ENCODE peak calls at places on chromosome 5, in four cellular contexts. I is H1, K is K562, Q is GM12878. A is an unnamed sample.
A peak's percentile ranks its signal among the peaks of the same experiment; 100 is the strongest.

GRCh38 chr5:109905906-109906305 is 216.2 kb downstream of the MAN2A1 start:
- DNase-seq in I (no peak), K (no peak), Q (no peak), A (no peak)

GRCh38 chr5:94086194-94086593 is 344.8 kb upstream of the POU5F2 start:
- DNase-seq in I (no peak), K (no peak), Q (no peak), A (no peak)

GRCh38 chr5:127373858-127374491 is 83.4 kb downstream of the MEGF10 start:
- DNase-seq in I (no peak), K (peak; percentile 8), Q (no peak), A (no peak)

GRCh38 chr5:55591671-55592070 is 56.9 kb upstream of the PLPP1 start:
- DNase-seq in I (no peak), K (no peak), Q (no peak), A (peak; percentile 41)

GRCh38 chr5:93035194-93035593 is 545.8 kb downstream of the NR2F1-AS1 start:
- DNase-seq in I (no peak), K (no peak), Q (no peak), A (no peak)

GRCh38 chr5:3218096-3218495 is 377.5 kb upstream of the IRX1 start:
- DNase-seq in I (no peak), K (no peak), Q (no peak), A (no peak)

GRCh38 chr5:2553611-2554010 is 197.9 kb downstream of the IRX2 start:
- DNase-seq in I (no peak), K (peak; percentile 18), Q (no peak), A (no peak)

GRCh38 chr5:139574641-139575312 is 13.6 kb downstream of the UBE2D2 start:
- DNase-seq in I (no peak), K (peak; percentile 32), Q (no peak), A (peak; percentile 43)

GRCh38 chr5:101626572-101626971 is 669.5 kb downstream of the SLCO4C1 start:
- DNase-seq in I (no peak), K (no peak), Q (no peak), A (no peak)

GRCh38 chr5:80990527-80990926 is 30.4 kb downstream of the RASGRF2 start:
- DNase-seq in I (no peak), K (no peak), Q (no peak), A (no peak)

GRCh38 chr5:135546014-135546413 is 10.2 kb upstream of the NEUROG1 start:
- DNase-seq in I (no peak), K (no peak), Q (no peak), A (no peak)

GRCh38 chr5:87110721-87111120 is 157.0 kb upstream of the RASA1 start:
- DNase-seq in I (no peak), K (no peak), Q (no peak), A (no peak)

GRCh38 chr5:1960595-1961303 is 78.0 kb upstream of the IRX4 start:
- DNase-seq in I (no peak), K (no peak), Q (no peak), A (no peak)

GRCh38 chr5:175874462-175875139 is 3.2 kb downstream of the CPLX2 start:
- DNase-seq in I (no peak), K (no peak), Q (no peak), A (no peak)

GRCh38 chr5:173454764-173455598 is 126.8 kb upstream of the STC2 start:
- DNase-seq in I (no peak), K (peak; percentile 63), Q (no peak), A (no peak)

GRCh38 chr5:34040411-34040810 is 2.6 kb downstream of the C1QTNF3 start:
- DNase-seq in I (no peak), K (no peak), Q (no peak), A (no peak)

GRCh38 chr5:179863449-179864085 is 5.0 kb upstream of the MRNIP start:
- DNase-seq in I (no peak), K (no peak), Q (no peak), A (no peak)

GRCh38 chr5:132422720-132423442 is 53.4 kb downstream of the SLC22A5 start:
- DNase-seq in I (no peak), K (peak; percentile 90), Q (no peak), A (no peak)

GRCh38 chr5:175572922-175573321 is 84.9 kb upstream of the HRH2 start:
- DNase-seq in I (no peak), K (no peak), Q (no peak), A (no peak)

GRCh38 chr5:147391781-147392180 is 118.1 kb downstream of the DPYSL3 start:
- DNase-seq in I (no peak), K (peak; percentile 13), Q (no peak), A (peak; percentile 60)

GRCh38 chr5:92401492-92401891 is 1018.4 kb upstream of the ARRDC3 start:
- DNase-seq in I (no peak), K (no peak), Q (no peak), A (no peak)

GRCh38 chr5:73488806-73489205 is 9.4 kb upstream of the BTF3 start:
- DNase-seq in I (no peak), K (peak; percentile 56), Q (no peak), A (no peak)

GRCh38 chr5:73487815-73488214 is 10.4 kb upstream of the BTF3 start:
- DNase-seq in I (no peak), K (no peak), Q (no peak), A (no peak)

GRCh38 chr5:73486119-73486899 is 11.9 kb upstream of the BTF3 start:
- DNase-seq in I (peak; percentile 85), K (no peak), Q (no peak), A (no peak)

GRCh38 chr5:73493421-73493820 is 4.8 kb upstream of the BTF3 start:
- DNase-seq in I (no peak), K (no peak), Q (no peak), A (no peak)

GRCh38 chr5:73490088-73490487 is 8.2 kb upstream of the BTF3 start:
- DNase-seq in I (no peak), K (no peak), Q (no peak), A (no peak)
- TF ChIP-seq NRF1 in I (no peak), K (no peak), Q (no peak), A (no peak)

DNA sequence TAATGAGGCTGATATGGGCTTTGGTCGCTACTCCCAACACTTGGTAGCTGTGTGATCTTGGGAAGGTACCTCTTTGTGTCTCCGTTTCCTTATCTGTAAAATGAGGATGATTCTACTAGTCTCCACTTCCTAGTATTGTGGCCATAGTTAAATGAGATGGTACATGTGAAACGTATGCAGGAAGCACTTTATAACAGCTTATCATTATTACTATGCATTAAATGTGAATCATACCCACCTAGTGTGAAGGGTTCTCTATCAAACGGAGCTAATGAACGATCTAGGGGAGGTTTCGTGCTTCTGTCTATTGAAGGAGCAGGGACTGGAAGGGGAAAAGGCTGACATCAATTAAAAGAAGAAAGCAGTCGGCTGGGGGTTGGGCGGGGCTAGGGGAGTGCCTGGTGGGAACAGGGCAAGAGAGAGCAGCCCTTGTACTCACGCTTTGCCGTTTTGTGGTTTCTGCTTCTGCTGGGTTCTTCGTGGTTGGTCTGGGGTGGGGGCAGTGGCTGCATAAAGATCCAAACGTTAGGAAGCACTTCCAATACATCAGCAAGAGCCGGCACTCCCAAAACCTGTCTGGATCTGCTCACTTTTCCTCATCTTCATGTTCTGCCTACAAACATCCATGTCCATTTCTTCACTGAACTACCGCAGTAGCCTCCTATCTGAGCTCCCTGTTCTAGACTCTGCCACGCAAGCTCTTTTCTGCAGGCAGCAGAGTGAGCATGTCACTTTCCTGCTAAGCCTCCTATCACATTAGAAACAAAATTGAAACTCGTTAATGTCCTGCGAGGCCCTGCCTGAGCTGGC is 30.8 kb downstream of the LCP2 start:
- DNase-seq in I (no peak), K (no peak), Q (no peak), A (no peak)
- TF ChIP-seq NRF1 in I (no peak), K (no peak), Q (no peak), A (no peak)

GRCh38 chr5:177317959-177318377 is 6.3 kb upstream of the MXD3 start:
- DNase-seq in I (no peak), K (peak; percentile 65), Q (no peak), A (peak; percentile 73)
- TF ChIP-seq NRF1 in I (no peak), K (no peak), Q (no peak), A (no peak)

GRCh38 chr5:16245249-16245648 is 65.7 kb upstream of the MARCHF11 start:
- DNase-seq in I (no peak), K (no peak), Q (no peak), A (no peak)
- TF ChIP-seq NRF1 in I (no peak), K (no peak), Q (no peak), A (no peak)

DNA sequence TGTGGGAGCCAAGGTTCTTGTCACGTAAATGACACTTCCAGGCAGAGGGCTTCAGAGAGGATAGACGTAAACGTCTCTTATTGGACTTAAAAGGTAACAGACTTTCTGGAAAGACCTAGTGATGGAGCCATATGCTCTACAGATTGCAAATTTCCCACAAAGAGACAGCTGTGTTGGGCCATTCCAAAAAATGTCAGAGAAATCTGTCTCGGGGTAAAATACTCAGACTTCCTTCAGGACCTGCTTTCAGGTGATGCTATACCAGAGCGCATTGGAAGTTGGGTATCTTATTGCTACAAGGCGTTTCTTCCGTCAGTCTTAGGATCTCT is 29.2 kb downstream of the PROP1 start:
- DNase-seq in I (no peak), K (no peak), Q (no peak), A (no peak)
- TF ChIP-seq NRF1 in I (no peak), K (no peak), Q (no peak), A (no peak)

DNA sequence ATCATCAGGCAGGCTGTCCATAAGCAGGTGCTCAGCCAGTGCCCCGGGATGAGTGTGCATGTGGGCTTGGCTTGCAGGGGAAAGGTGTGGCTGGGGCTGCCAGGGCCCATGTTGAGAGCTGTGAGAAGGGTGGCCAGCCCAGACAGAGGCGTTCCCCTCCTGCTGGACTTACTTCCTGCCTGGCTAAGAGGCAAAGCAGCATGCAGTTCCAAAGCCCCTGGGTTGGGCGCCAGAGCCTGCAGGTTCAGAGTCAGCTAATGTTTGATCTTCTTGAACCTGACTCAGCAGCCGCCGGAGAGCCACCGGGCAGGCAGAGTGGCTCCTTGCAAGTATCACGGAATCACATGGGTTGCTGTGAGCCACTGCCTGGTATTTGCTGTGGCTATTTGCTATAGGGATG is 168.4 kb upstream of the MAP1B start:
- DNase-seq in I (no peak), K (no peak), Q (no peak), A (no peak)
- TF ChIP-seq NRF1 in I (no peak), K (no peak), Q (no peak), A (no peak)

GRCh38 chr5:151475378-151475777 is 28.0 kb downstream of the SLC36A1 start:
- DNase-seq in I (no peak), K (no peak), Q (no peak), A (peak; percentile 25)
- TF ChIP-seq NRF1 in I (no peak), K (no peak), Q (no peak), A (no peak)

GRCh38 chr5:35405938-35406337 is 175.7 kb upstream of the PRLR start:
- DNase-seq in I (no peak), K (no peak), Q (no peak), A (no peak)

GRCh38 chr5:35407697-35408096 is 177.4 kb upstream of the PRLR start:
- DNase-seq in I (no peak), K (no peak), Q (no peak), A (peak; percentile 47)

GRCh38 chr5:35409361-35409760 is 179.1 kb upstream of the PRLR start:
- DNase-seq in I (no peak), K (no peak), Q (no peak), A (no peak)

GRCh38 chr5:35404701-35405100 is 174.4 kb upstream of the PRLR start:
- DNase-seq in I (no peak), K (no peak), Q (no peak), A (no peak)
- TF ChIP-seq NRF1 in I (no peak), K (no peak), Q (no peak), A (no peak)